ENCODE peak calls at places on chromosomes 2 and 18, in five cellular contexts. One of them, this sample, is unnamed.

GRCh38 chr2:157082950-157083349 is 174.6 kb upstream of the GALNT5 start:
- DNase-seq in head of caudate nucleus: no peak
- DNase-seq in spleen: no peak
- DNase-seq in GM13976: no peak
- DNase-seq in GDM1: no peak
- DNase-seq in this sample: no peak

GRCh38 chr18:45373286-45373880 is 241.9 kb upstream of the SLC14A2 start:
- DNase-seq in spleen: no peak
- DNase-seq in GDM1: peak
- DNase-seq in GM13976: no peak
- DNase-seq in head of caudate nucleus: no peak
- DNase-seq in this sample: peak

GRCh38 chr2:220071716-220072115 is 444.3 kb downstream of the SLC4A3 start:
- DNase-seq in GM13976: no peak
- DNase-seq in GDM1: no peak
- DNase-seq in spleen: no peak
- DNase-seq in head of caudate nucleus: no peak
- DNase-seq in this sample: no peak

GRCh38 chr18:11522992-11523391 is 86.4 kb upstream of the SLC35G4 start:
- DNase-seq in head of caudate nucleus: no peak
- DNase-seq in GDM1: no peak
- DNase-seq in spleen: no peak
- DNase-seq in GM13976: no peak
- DNase-seq in this sample: no peak

GRCh38 chr18:38081516-38081915 is 515.9 kb upstream of the CELF4 start:
- DNase-seq in head of caudate nucleus: no peak
- DNase-seq in spleen: no peak
- DNase-seq in GDM1: no peak
- DNase-seq in GM13976: no peak
- DNase-seq in this sample: no peak

GRCh38 chr2:197972587-197972986 is 168.2 kb downstream of the PLCL1 start:
- DNase-seq in spleen: no peak
- DNase-seq in head of caudate nucleus: no peak
- DNase-seq in GM13976: no peak
- DNase-seq in GDM1: no peak
- DNase-seq in this sample: no peak

GRCh38 chr2:240564571-240565266 is 3.6 kb upstream of the RNPEPL1 start:
- DNase-seq in GDM1: no peak
- DNase-seq in spleen: peak
- DNase-seq in head of caudate nucleus: no peak
- DNase-seq in GM13976: no peak
- DNase-seq in this sample: no peak

GRCh38 chr18:46414863-46415262 is 242.2 kb downstream of the LOXHD1 start:
- DNase-seq in GM13976: no peak
- DNase-seq in head of caudate nucleus: no peak
- DNase-seq in GDM1: no peak
- DNase-seq in spleen: no peak
- DNase-seq in this sample: no peak

GRCh38 chr2:240250985-240251847 is 110.8 kb upstream of the OTOS start:
- DNase-seq in GM13976: peak
- DNase-seq in head of caudate nucleus: peak
- DNase-seq in GDM1: no peak
- DNase-seq in spleen: peak
- DNase-seq in this sample: no peak

GRCh38 chr18:71442830-71443229 is 1101.3 kb downstream of the CBLN2 start:
- DNase-seq in GDM1: no peak
- DNase-seq in GM13976: no peak
- DNase-seq in spleen: no peak
- DNase-seq in head of caudate nucleus: peak
- DNase-seq in this sample: no peak

GRCh38 chr2:43109261-43109743 is 117.1 kb downstream of the ZFP36L2 start:
- DNase-seq in GDM1: no peak
- DNase-seq in head of caudate nucleus: no peak
- DNase-seq in spleen: no peak
- DNase-seq in GM13976: no peak
- DNase-seq in this sample: no peak

GRCh38 chr2:54787760-54788366 is 64.4 kb downstream of the EML6 start:
- DNase-seq in GDM1: no peak
- DNase-seq in spleen: no peak
- DNase-seq in GM13976: no peak
- DNase-seq in head of caudate nucleus: no peak
- DNase-seq in this sample: peak

GRCh38 chr2:27003857-27004256 is 28.9 kb upstream of the TMEM214 start:
- DNase-seq in GDM1: no peak
- DNase-seq in GM13976: no peak
- DNase-seq in spleen: no peak
- DNase-seq in head of caudate nucleus: no peak
- DNase-seq in this sample: no peak

GRCh38 chr2:144083211-144083610 is 436.7 kb downstream of the ZEB2 start:
- DNase-seq in spleen: no peak
- DNase-seq in GM13976: no peak
- DNase-seq in head of caudate nucleus: peak
- DNase-seq in GDM1: no peak
- DNase-seq in this sample: no peak

GRCh38 chr2:84832772-84833461 is 48.0 kb downstream of the TRABD2A start:
- DNase-seq in spleen: peak
- DNase-seq in GDM1: peak
- DNase-seq in head of caudate nucleus: peak
- DNase-seq in GM13976: peak
- DNase-seq in this sample: peak

GRCh38 chr2:24883946-24884345 is 36.1 kb downstream of the ADCY3 start:
- DNase-seq in head of caudate nucleus: no peak
- DNase-seq in GDM1: no peak
- DNase-seq in spleen: no peak
- DNase-seq in GM13976: no peak
- DNase-seq in this sample: no peak

GRCh38 chr2:26687785-26688184 is 4.7 kb upstream of the KCNK3 start:
- DNase-seq in spleen: peak
- DNase-seq in GM13976: no peak
- DNase-seq in GDM1: no peak
- DNase-seq in head of caudate nucleus: no peak
- DNase-seq in this sample: no peak

GRCh38 chr18:52570975-52571374 is 231.0 kb downstream of the DCC start:
- DNase-seq in head of caudate nucleus: peak
- DNase-seq in spleen: no peak
- DNase-seq in GM13976: no peak
- DNase-seq in GDM1: no peak
- DNase-seq in this sample: no peak

GRCh38 chr2:17539993-17540812 is at the start of gene VSNL1:
- DNase-seq in GDM1: no peak
- DNase-seq in head of caudate nucleus: peak
- DNase-seq in spleen: peak
- DNase-seq in GM13976: peak
- DNase-seq in this sample: no peak

GRCh38 chr2:69774984-69775982 is 33.3 kb downstream of the ANXA4 start:
- DNase-seq in spleen: no peak
- DNase-seq in GDM1: no peak
- DNase-seq in head of caudate nucleus: no peak
- DNase-seq in GM13976: peak
- DNase-seq in this sample: peak

GRCh38 chr2:100381240-100381639 is 36.2 kb downstream of the CHST10 start:
- DNase-seq in GM13976: peak
- DNase-seq in spleen: peak
- DNase-seq in head of caudate nucleus: peak
- DNase-seq in GDM1: peak
- DNase-seq in this sample: peak

GRCh38 chr2:113309655-113310387 is 31.1 kb upstream of the PAX8 start:
- DNase-seq in spleen: no peak
- DNase-seq in GDM1: peak
- DNase-seq in GM13976: no peak
- DNase-seq in head of caudate nucleus: no peak
- DNase-seq in this sample: no peak

GRCh38 chr2:81087646-81088045 is 783.1 kb upstream of the LRRTM1 start:
- DNase-seq in GDM1: no peak
- DNase-seq in head of caudate nucleus: no peak
- DNase-seq in GM13976: no peak
- DNase-seq in spleen: no peak
- DNase-seq in this sample: no peak

GRCh38 chr2:57720728-57721627 is 325.6 kb upstream of the VRK2 start:
- DNase-seq in head of caudate nucleus: peak
- DNase-seq in GDM1: peak
- DNase-seq in spleen: no peak
- DNase-seq in GM13976: peak
- DNase-seq in this sample: peak

GRCh38 chr2:42048318-42049251 is 764 bp downstream of the PKDCC start:
- DNase-seq in GDM1: no peak
- DNase-seq in head of caudate nucleus: no peak
- DNase-seq in spleen: no peak
- DNase-seq in GM13976: no peak
- DNase-seq in this sample: no peak

GRCh38 chr2:37638973-37639372 is 32.5 kb downstream of the CDC42EP3 start:
- DNase-seq in GDM1: no peak
- DNase-seq in head of caudate nucleus: no peak
- DNase-seq in spleen: no peak
- DNase-seq in GM13976: no peak
- DNase-seq in this sample: no peak